ENCODE peak calls at places on chromosomes 16 and 17, in nine cellular contexts. Z is adrenal gland; X is CD4-positive, CD25-positive, alpha-beta regulatory T cell; B is heart right ventricle; I is fibroblast of lung; E is foreskin keratinocyte; W is left ventricle myocardium inferior; N is Peyer's patch; M is GM23248. S is an unnamed sample.

GRCh38 chr16:491225-491919 is 36.1 kb upstream of the CAPN15 start:
- DNase-seq in Z (no peak), X (no peak), B (no peak), I (no peak), E (no peak), W (no peak), N (no peak), M (no peak), S (no peak)

GRCh38 chr16:32116080-32116479 is 137.0 kb upstream of the TP53TG3D start:
- DNase-seq in Z (no peak), X (no peak), B (no peak), I (no peak), E (no peak), W (peak), N (peak), M (peak), S (no peak)

GRCh38 chr17:69448431-69449102 is 34.1 kb downstream of the MAP2K6 start:
- DNase-seq in Z (no peak), X (no peak), B (no peak), I (no peak), E (no peak), W (peak), N (peak), M (no peak), S (no peak)

GRCh38 chr16:8589293-8590160 is 784 bp downstream of the TMEM114 start:
- DNase-seq in Z (no peak), X (no peak), B (no peak), I (no peak), E (no peak), W (no peak), N (no peak), M (no peak), S (no peak)

GRCh38 chr16:51133130-51133529 is 17.9 kb downstream of the SALL1 start:
- DNase-seq in Z (no peak), X (no peak), B (no peak), I (no peak), E (no peak), W (no peak), N (no peak), M (no peak), S (no peak)

GRCh38 chr16:46736695-46737094 is 11.4 kb downstream of the MYLK3 start:
- DNase-seq in Z (no peak), X (no peak), B (no peak), I (no peak), E (peak), W (no peak), N (no peak), M (peak), S (no peak)

GRCh38 chr16:711548-712320 is 3.2 kb upstream of the METRN start:
- DNase-seq in Z (peak), X (peak), B (peak), I (peak), E (no peak), W (peak), N (peak), M (peak), S (no peak)

GRCh38 chr16:24609740-24610420 is 70.5 kb downstream of the RBBP6 start:
- DNase-seq in Z (peak), X (no peak), B (peak), I (peak), E (peak), W (peak), N (peak), M (peak), S (no peak)

GRCh38 chr17:80449930-80450576 is 26.4 kb downstream of the NPTX1 start:
- DNase-seq in Z (no peak), X (no peak), B (no peak), I (peak), E (no peak), W (no peak), N (no peak), M (no peak), S (no peak)

GRCh38 chr16:31357324-31358156 is 2.6 kb downstream of the ITGAX start:
- DNase-seq in Z (no peak), X (no peak), B (no peak), I (no peak), E (no peak), W (no peak), N (no peak), M (no peak), S (no peak)

GRCh38 chr17:32323784-32324590 is 18.0 kb downstream of the C17orf75 start:
- DNase-seq in Z (peak), X (no peak), B (no peak), I (no peak), E (peak), W (no peak), N (no peak), M (peak), S (peak)

GRCh38 chr17:16909472-16909871 is 62.4 kb downstream of the TNFRSF13B start:
- DNase-seq in Z (peak), X (no peak), B (no peak), I (no peak), E (no peak), W (no peak), N (no peak), M (no peak), S (no peak)

GRCh38 chr16:57663917-57664661 is 4.0 kb upstream of the ADGRG3 start:
- DNase-seq in Z (no peak), X (no peak), B (no peak), I (no peak), E (no peak), W (no peak), N (no peak), M (no peak), S (no peak)

GRCh38 chr16:31010539-31010938 is at the start of gene STX1B:
- DNase-seq in Z (no peak), X (peak), B (no peak), I (peak), E (no peak), W (no peak), N (no peak), M (peak), S (no peak)

GRCh38 chr17:5618511-5618910 is 34.2 kb upstream of the NLRP1 start:
- DNase-seq in Z (no peak), X (no peak), B (no peak), I (peak), E (no peak), W (no peak), N (no peak), M (no peak), S (no peak)

DNA sequence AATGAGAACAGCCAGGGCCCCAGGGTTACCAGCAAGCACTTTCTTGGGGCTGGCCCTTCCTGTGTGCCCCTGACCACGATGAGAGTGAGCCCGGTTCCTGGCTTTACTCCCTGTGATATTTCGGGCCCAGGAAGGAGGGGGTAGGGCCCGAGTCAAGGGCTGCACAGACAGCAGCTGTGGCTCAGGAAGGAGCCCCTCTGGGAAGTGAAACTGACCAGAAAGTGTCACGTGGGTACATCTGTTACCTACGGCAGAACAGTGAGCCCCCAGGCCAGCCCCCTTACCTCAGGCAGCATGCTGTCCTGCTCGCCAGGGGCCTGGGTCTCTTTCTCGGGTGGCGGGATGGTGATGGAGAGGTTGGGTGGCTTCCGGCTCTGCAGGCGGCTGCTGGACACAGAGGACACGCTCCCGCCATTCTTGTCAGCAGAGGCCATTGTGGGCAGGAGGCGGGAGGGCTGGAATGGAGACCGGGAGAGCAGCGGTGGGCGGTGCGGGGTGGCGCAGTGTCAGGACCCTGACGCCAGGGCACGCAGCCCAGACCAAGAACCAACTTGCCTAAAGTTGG is 13.8 kb downstream of the AANAT start:
- DNase-seq in Z (peak), X (no peak), B (no peak), I (no peak), E (no peak), W (no peak), N (no peak), M (no peak), S (no peak)
- H3K27ac ChIP-seq in Z (peak), X (no peak), B (no peak), I (no peak), E (no peak), W (peak), N (peak), M (no peak), S (no peak)

DNA sequence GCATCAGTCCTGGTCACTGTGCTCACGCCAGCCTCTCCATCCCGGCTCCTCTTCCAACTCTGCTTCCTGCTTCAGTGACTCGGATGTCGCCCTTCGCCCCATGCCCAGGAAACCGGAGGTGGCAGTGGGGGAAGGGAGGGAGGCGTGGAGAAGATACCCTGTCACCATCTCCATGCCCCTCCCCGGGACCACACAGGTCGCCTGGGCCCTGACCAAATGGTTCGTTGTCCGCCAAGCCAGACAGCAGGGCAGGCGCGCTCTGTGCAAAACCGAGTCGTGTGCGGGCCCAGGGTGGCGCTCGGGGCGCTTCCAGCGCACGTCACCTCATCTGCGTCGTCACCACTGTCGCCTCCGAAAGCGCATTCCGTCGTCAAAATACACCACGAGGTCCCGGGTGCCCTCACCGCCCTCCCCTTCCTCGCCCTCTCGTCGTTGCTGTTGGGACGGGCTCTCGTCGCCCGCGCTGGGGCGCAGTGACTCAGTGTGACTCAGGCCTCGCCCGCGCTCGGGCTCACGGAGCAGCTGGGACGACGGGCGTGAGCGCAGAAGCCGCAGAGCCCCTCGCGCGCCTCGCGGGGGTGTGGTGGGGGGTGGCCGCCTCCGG is 39.2 kb downstream of the ZNF778 start:
- DNase-seq in Z (peak), X (peak), B (no peak), I (peak), E (peak), W (peak), N (peak), M (peak), S (no peak)
- H3K27ac ChIP-seq in Z (peak), X (no peak), B (no peak), I (no peak), E (no peak), W (no peak), N (no peak), M (no peak), S (no peak)

DNA sequence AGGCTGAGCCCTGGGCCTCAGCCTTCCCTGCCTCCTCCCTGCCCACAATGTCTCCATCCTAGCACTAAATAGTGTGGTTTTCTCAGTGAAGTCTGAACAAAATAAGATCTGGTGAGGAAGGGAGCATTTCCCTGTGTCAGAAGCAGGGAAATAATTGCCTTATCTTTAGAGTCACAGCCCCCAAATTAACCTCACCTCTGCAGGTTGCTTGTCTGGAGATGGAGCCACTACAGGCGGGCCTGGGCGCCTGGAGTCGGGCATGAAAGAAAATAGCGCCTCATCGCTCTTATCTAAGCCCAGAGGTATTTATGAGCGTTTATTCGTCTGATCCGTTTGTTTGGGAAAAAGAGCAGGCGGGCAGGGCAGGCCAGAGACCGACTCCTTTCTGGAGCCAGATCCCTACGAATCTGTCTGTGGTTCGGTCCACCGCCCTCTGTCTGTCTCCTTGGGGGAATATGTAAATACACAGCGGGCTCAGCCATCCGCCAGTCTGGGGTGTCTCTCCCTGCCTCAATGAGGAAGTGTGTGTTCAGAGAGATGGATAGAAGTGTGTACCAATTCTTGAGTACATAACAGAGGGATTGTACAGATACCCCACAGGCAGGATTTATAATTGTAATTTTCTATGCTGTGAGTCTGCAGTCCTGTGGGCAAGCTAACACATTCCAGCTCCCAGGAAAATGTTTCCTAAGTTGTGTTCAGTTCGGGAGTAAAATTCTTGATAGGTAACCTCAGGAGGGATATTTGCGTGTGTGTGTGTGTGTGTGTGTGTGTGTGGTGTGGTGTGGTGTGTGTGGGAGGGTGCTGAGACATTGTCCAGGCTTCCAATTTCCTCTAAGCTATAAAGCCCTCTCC is 4.3 kb downstream of the HOXB6 start:
- DNase-seq in Z (no peak), X (no peak), B (no peak), I (no peak), E (no peak), W (no peak), N (no peak), M (no peak), S (no peak)
- H3K27ac ChIP-seq in Z (no peak), X (no peak), B (no peak), I (no peak), E (no peak), W (no peak), N (no peak), M (no peak), S (no peak)

DNA sequence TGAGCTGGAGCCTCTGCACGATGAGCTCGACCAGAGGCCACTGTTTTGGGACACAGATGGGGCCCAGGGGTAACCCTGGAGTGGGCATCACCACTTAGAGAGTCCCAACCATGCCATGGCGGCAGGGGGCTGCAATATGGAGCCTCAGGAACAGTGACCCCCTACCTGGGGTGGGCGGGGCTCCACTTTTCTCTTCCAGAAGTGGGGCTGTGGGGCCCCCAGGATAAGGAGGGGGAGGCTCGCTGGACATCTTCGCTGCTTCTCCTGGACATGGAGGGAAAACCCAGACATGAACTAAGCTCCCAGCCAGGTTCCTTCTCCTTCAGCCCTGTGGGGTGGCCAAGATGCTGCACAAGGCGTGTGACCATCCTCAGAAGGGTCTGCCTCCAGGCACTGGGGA is 24.7 kb downstream of the CDIP1 start:
- DNase-seq in Z (no peak), X (no peak), B (no peak), I (no peak), E (no peak), W (no peak), N (no peak), M (no peak), S (no peak)
- H3K27ac ChIP-seq in Z (peak), X (peak), B (peak), I (no peak), E (no peak), W (peak), N (peak), M (no peak), S (no peak)

GRCh38 chr17:64129515-64129764 is 504 bp downstream of the ERN1 start:
- DNase-seq in Z (no peak), X (no peak), B (no peak), I (no peak), E (no peak), W (no peak), N (no peak), M (no peak), S (no peak)

GRCh38 chr17:64126918-64127317 is 3.0 kb downstream of the ERN1 start:
- DNase-seq in Z (no peak), X (no peak), B (no peak), I (no peak), E (peak), W (no peak), N (no peak), M (peak), S (no peak)

GRCh38 chr17:64130559-64131001 is 636 bp upstream of the ERN1 start:
- DNase-seq in Z (peak), X (peak), B (peak), I (peak), E (peak), W (no peak), N (no peak), M (peak), S (no peak)

GRCh38 chr17:64129765-64130558 is at the start of gene ERN1:
- DNase-seq in Z (peak), X (peak), B (peak), I (peak), E (peak), W (peak), N (peak), M (peak), S (peak)

DNA sequence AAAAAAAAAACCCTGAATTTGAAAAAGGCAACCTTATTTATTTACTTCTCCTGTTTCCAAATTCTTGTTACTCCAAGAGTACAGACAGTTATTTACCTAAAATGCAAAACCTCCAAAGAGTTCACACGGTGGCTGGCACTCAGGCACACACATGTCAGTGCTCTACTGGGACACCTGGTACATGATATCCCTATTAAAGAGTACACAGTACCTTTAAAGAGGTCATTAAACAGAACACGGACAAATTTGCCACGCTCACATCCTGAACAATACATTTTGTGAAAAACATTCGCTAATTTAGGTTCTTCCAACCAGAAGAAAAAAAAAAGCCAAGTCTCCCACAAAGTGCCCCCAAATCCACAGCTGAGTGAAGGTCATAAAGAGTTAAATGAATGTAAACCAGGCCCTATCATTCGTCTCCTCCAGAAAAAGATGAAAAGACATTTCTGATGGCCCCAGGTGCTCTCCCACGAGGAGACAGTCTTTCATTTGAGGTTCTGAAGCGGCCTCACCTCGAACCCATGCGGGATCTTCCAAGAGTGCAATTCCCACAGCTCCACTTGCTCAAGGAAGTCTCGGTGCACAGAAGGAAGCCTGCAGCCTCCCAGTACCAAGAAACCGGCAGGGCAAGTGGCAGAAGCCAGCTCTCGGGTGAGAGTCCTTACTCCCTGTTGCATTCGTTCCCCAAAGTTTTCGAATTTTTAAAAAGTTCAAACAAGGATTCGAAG is 993 bp downstream of the ERN1 start:
- DNase-seq in Z (no peak), X (no peak), B (peak), I (peak), E (peak), W (no peak), N (peak), M (peak), S (no peak)
- H3K27ac ChIP-seq in Z (peak), X (peak), B (peak), I (peak), E (peak), W (peak), N (peak), M (peak), S (peak)

GRCh38 chr17:2222901-2223616 is 80.5 kb downstream of the SMG6 start:
- DNase-seq in Z (peak), X (no peak), B (peak), I (peak), E (peak), W (peak), N (no peak), M (peak), S (no peak)
- H3K27ac ChIP-seq in Z (peak), X (no peak), B (peak), I (peak), E (peak), W (peak), N (peak), M (peak), S (peak)

GRCh38 chr16:56477096-56477878 is 25.9 kb downstream of the OGFOD1 start:
- DNase-seq in Z (peak), X (no peak), B (no peak), I (peak), E (peak), W (no peak), N (no peak), M (peak), S (peak)

GRCh38 chr16:56479469-56479868 is 28.1 kb downstream of the OGFOD1 start:
- DNase-seq in Z (no peak), X (no peak), B (no peak), I (no peak), E (peak), W (no peak), N (no peak), M (no peak), S (no peak)

GRCh38 chr16:56478228-56479049 is 27.1 kb downstream of the OGFOD1 start:
- DNase-seq in Z (no peak), X (no peak), B (no peak), I (peak), E (no peak), W (no peak), N (no peak), M (no peak), S (no peak)

GRCh38 chr16:56470666-56471065 is 19.3 kb downstream of the OGFOD1 start:
- DNase-seq in Z (no peak), X (no peak), B (no peak), I (no peak), E (no peak), W (no peak), N (no peak), M (no peak), S (no peak)

GRCh38 chr16:56475226-56475625 is 23.9 kb downstream of the OGFOD1 start:
- DNase-seq in Z (no peak), X (no peak), B (no peak), I (no peak), E (no peak), W (no peak), N (no peak), M (no peak), S (no peak)
- H3K27ac ChIP-seq in Z (peak), X (no peak), B (no peak), I (no peak), E (no peak), W (no peak), N (no peak), M (peak), S (no peak)

DNA sequence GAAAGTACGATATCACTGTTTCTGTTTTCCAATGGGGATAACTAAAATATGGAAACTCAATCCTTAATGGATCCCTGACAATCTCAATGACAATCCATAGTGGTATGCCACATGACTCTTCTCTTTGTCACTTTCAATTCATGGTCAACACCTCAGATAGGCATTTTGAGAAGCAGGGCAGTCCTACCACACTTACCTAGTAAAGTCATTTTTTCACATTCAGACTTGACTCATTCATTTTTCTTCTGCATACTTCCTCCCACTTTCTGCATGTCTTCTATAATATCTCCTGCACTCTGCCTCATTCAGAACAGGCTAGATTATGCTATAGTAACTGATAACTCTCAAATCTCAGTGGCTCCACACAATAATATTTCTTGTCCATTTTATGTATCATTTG is 117.5 kb downstream of the FTO start:
- DNase-seq in Z (no peak), X (no peak), B (no peak), I (no peak), E (peak), W (no peak), N (no peak), M (peak), S (peak)
- H3K27ac ChIP-seq in Z (no peak), X (no peak), B (no peak), I (peak), E (no peak), W (no peak), N (no peak), M (peak), S (peak)

S was measured in epithelial cell of prostate.